ENCODE peak calls at places on chromosomes 3 and 15, in ten cellular contexts. K is AG10803, U is AG04450, P is NCI-H1105, T is DMS153, O is NCI-H2171 treated with DMSO at 0.1 percent for 48 hours, X is RCC 7860, G is NCI-H524, Z is NCI-H2029 treated with DMSO at 0.1 percent for 48 hours, C is A172. E is an unnamed sample.

GRCh38 chr3:179526989-179527391 is 35.7 kb upstream of the ACTL6A start:
- DNase-seq in P (peak), K (peak), G (peak), O (peak), X (no peak), T (peak), U (peak), C (peak), Z (peak), E (peak)

GRCh38 chr3:194468086-194468485 is 18.7 kb downstream of the ATP13A3 start:
- DNase-seq in O (no peak), X (no peak), T (no peak), G (peak), C (no peak), Z (no peak), U (no peak), K (peak), P (no peak), E (no peak)

GRCh38 chr3:129345971-129346370 is 67.3 kb downstream of the HMCES start:
- DNase-seq in C (no peak), Z (no peak), P (no peak), O (no peak), U (no peak), K (peak), T (no peak), X (no peak), G (no peak), E (no peak)

GRCh38 chr3:127984241-127984975 is 67.8 kb upstream of the SEC61A1 start:
- DNase-seq in C (no peak), K (peak), G (no peak), X (no peak), T (no peak), O (no peak), U (no peak), Z (no peak), P (no peak), E (no peak)

GRCh38 chr15:63915888-63916731 is 82.4 kb upstream of the HERC1 start:
- DNase-seq in P (no peak), U (no peak), X (no peak), Z (no peak), C (peak), O (no peak), K (peak), G (peak), T (no peak), E (no peak)

GRCh38 chr3:25944328-25944727 is 154.4 kb downstream of the OXSM start:
- DNase-seq in T (no peak), P (no peak), C (no peak), K (no peak), G (peak), U (no peak), O (no peak), Z (no peak), X (no peak), E (no peak)

GRCh38 chr3:160395297-160395696 is 3.7 kb downstream of the IFT80 start:
- DNase-seq in K (peak), T (no peak), U (no peak), O (no peak), C (peak), X (no peak), G (peak), P (peak), Z (no peak), E (no peak)

GRCh38 chr3:2657408-2657807 is 452.8 kb downstream of the IL5RA start:
- DNase-seq in Z (no peak), P (no peak), U (no peak), G (no peak), K (no peak), T (no peak), O (no peak), X (no peak), C (no peak), E (no peak)

GRCh38 chr3:161253711-161254110 is 32.6 kb downstream of the NMD3 start:
- DNase-seq in Z (no peak), X (no peak), O (no peak), C (no peak), T (no peak), U (no peak), G (no peak), P (no peak), K (peak), E (no peak)

GRCh38 chr3:63207066-63207590 is 71.0 kb upstream of the SYNPR start:
- DNase-seq in C (no peak), P (no peak), U (no peak), X (no peak), T (no peak), K (no peak), O (no peak), Z (no peak), G (no peak), E (no peak)

GRCh38 chr3:46849098-46849631 is 14.1 kb downstream of the MYL3 start:
- DNase-seq in G (no peak), C (no peak), T (no peak), X (no peak), O (no peak), U (no peak), K (no peak), Z (no peak), P (no peak), E (no peak)

GRCh38 chr3:125140817-125141595 is 71.5 kb downstream of the SLC12A8 start:
- DNase-seq in G (no peak), U (no peak), Z (no peak), T (no peak), O (no peak), P (no peak), K (no peak), C (no peak), X (no peak), E (no peak)

GRCh38 chr3:40663296-40663695 is 138.5 kb downstream of the ZNF621 start:
- DNase-seq in Z (no peak), T (no peak), K (no peak), X (no peak), C (no peak), G (peak), P (no peak), U (no peak), O (no peak), E (peak)

E was measured in COLO829.